ENCODE peak calls at places on chromosomes 3 and 15, in five cellular contexts. One of them, this sample, is unnamed.

GRCh38 chr15:63261311-63261710 is 16.1 kb upstream of the APH1B start:
- DNase-seq in LHCN-M2: no peak
- DNase-seq in mucosa of gallbladder: no peak
- DNase-seq in GM19239: no peak
- DNase-seq in neural crest cell: no peak
- DNase-seq in this sample: no peak

GRCh38 chr3:144843099-144843498 is 871.5 kb downstream of the DIPK2A start:
- DNase-seq in LHCN-M2: peak; percentile 15
- DNase-seq in mucosa of gallbladder: no peak
- DNase-seq in GM19239: no peak
- DNase-seq in neural crest cell: no peak
- DNase-seq in this sample: no peak

GRCh38 chr3:141849056-141849814 is 27.2 kb upstream of the ATP1B3 start:
- DNase-seq in LHCN-M2: no peak
- DNase-seq in mucosa of gallbladder: no peak
- DNase-seq in GM19239: no peak
- DNase-seq in neural crest cell: no peak
- DNase-seq in this sample: no peak

GRCh38 chr3:166498439-166498838 is 661.2 kb upstream of the BCHE start:
- DNase-seq in LHCN-M2: no peak
- DNase-seq in mucosa of gallbladder: no peak
- DNase-seq in GM19239: no peak
- DNase-seq in neural crest cell: no peak
- DNase-seq in this sample: no peak

GRCh38 chr3:132180337-132180791 is 136.8 kb upstream of the ACP3 start:
- DNase-seq in LHCN-M2: peak; percentile 52
- DNase-seq in mucosa of gallbladder: no peak
- DNase-seq in GM19239: peak; percentile 17
- DNase-seq in neural crest cell: no peak
- DNase-seq in this sample: no peak

GRCh38 chr3:197501496-197501878 is 54.3 kb downstream of the BDH1 start:
- DNase-seq in LHCN-M2: peak; percentile 57
- DNase-seq in mucosa of gallbladder: no peak
- DNase-seq in GM19239: no peak
- DNase-seq in neural crest cell: no peak
- DNase-seq in this sample: no peak

GRCh38 chr15:94182883-94183282 is 48.5 kb upstream of the MCTP2 start:
- DNase-seq in LHCN-M2: no peak
- DNase-seq in mucosa of gallbladder: no peak
- DNase-seq in GM19239: no peak
- DNase-seq in neural crest cell: no peak
- DNase-seq in this sample: no peak

GRCh38 chr3:115698851-115699535 is 75.7 kb downstream of the GAP43 start:
- DNase-seq in LHCN-M2: peak; percentile 73
- DNase-seq in mucosa of gallbladder: no peak
- DNase-seq in GM19239: no peak
- DNase-seq in neural crest cell: no peak
- DNase-seq in this sample: no peak

GRCh38 chr3:72164635-72164978 is 379.7 kb upstream of the PROK2 start:
- DNase-seq in LHCN-M2: no peak
- DNase-seq in mucosa of gallbladder: no peak
- DNase-seq in GM19239: no peak
- DNase-seq in neural crest cell: no peak
- DNase-seq in this sample: no peak

GRCh38 chr15:72237286-72238224 is 6.6 kb upstream of the PKM start:
- DNase-seq in LHCN-M2: peak; percentile 98
- DNase-seq in mucosa of gallbladder: peak; percentile 58
- DNase-seq in GM19239: no peak
- DNase-seq in neural crest cell: no peak
- DNase-seq in this sample: peak; percentile 50

GRCh38 chr15:69086427-69087205 is 72.1 kb downstream of the NOX5 start:
- DNase-seq in LHCN-M2: no peak
- DNase-seq in mucosa of gallbladder: no peak
- DNase-seq in GM19239: no peak
- DNase-seq in neural crest cell: no peak
- DNase-seq in this sample: no peak

GRCh38 chr15:76987896-76988860 is 6.7 kb upstream of the PSTPIP1 start:
- DNase-seq in LHCN-M2: no peak
- DNase-seq in mucosa of gallbladder: no peak
- DNase-seq in GM19239: peak; percentile 76
- DNase-seq in neural crest cell: no peak
- DNase-seq in this sample: no peak

GRCh38 chr3:112136046-112136445 is 3.0 kb upstream of the GCSAM start:
- DNase-seq in LHCN-M2: no peak
- DNase-seq in mucosa of gallbladder: no peak
- DNase-seq in GM19239: no peak
- DNase-seq in neural crest cell: no peak
- DNase-seq in this sample: no peak

GRCh38 chr3:137360531-137361201 is 402.9 kb downstream of the IL20RB start:
- DNase-seq in LHCN-M2: no peak
- DNase-seq in mucosa of gallbladder: no peak
- DNase-seq in GM19239: no peak
- DNase-seq in neural crest cell: no peak
- DNase-seq in this sample: no peak

GRCh38 chr15:61112231-61112630 is 116.9 kb downstream of the RORA start:
- DNase-seq in LHCN-M2: no peak
- DNase-seq in mucosa of gallbladder: no peak
- DNase-seq in GM19239: no peak
- DNase-seq in neural crest cell: peak; percentile 3
- DNase-seq in this sample: no peak

GRCh38 chr15:60528530-60528929 is 49.6 kb upstream of the ICE2 start:
- DNase-seq in LHCN-M2: no peak
- DNase-seq in mucosa of gallbladder: no peak
- DNase-seq in GM19239: no peak
- DNase-seq in neural crest cell: no peak
- DNase-seq in this sample: no peak

GRCh38 chr3:124859025-124859424 is 28.1 kb downstream of the ITGB5 start:
- DNase-seq in LHCN-M2: peak; percentile 82
- DNase-seq in mucosa of gallbladder: peak; percentile 57
- DNase-seq in GM19239: no peak
- DNase-seq in neural crest cell: no peak
- DNase-seq in this sample: no peak

GRCh38 chr3:46282696-46283095 is 40.4 kb downstream of the CCR3 start:
- DNase-seq in LHCN-M2: no peak
- DNase-seq in mucosa of gallbladder: no peak
- DNase-seq in GM19239: no peak
- DNase-seq in neural crest cell: no peak
- DNase-seq in this sample: no peak

GRCh38 chr3:112373924-112374323 is 41.0 kb downstream of the CD200 start:
- DNase-seq in LHCN-M2: no peak
- DNase-seq in mucosa of gallbladder: no peak
- DNase-seq in GM19239: no peak
- DNase-seq in neural crest cell: no peak
- DNase-seq in this sample: no peak

GRCh38 chr15:51818156-51818555 is 11.3 kb upstream of the TMOD3 start:
- DNase-seq in LHCN-M2: no peak
- DNase-seq in mucosa of gallbladder: no peak
- DNase-seq in GM19239: no peak
- DNase-seq in neural crest cell: no peak
- DNase-seq in this sample: no peak

GRCh38 chr3:93855406-93855805 is 118.3 kb downstream of the PROS1 start:
- DNase-seq in LHCN-M2: no peak
- DNase-seq in mucosa of gallbladder: no peak
- DNase-seq in GM19239: no peak
- DNase-seq in neural crest cell: no peak
- DNase-seq in this sample: no peak

GRCh38 chr3:122151480-122151879 is 32.0 kb upstream of the CASR start:
- DNase-seq in LHCN-M2: no peak
- DNase-seq in mucosa of gallbladder: no peak
- DNase-seq in GM19239: no peak
- DNase-seq in neural crest cell: no peak
- DNase-seq in this sample: no peak

GRCh38 chr3:154970796-154971195 is 109.3 kb upstream of the MME start:
- DNase-seq in LHCN-M2: peak; percentile 87
- DNase-seq in mucosa of gallbladder: no peak
- DNase-seq in GM19239: no peak
- DNase-seq in neural crest cell: no peak
- DNase-seq in this sample: no peak

This sample was measured in 8988T.